ENCODE peak calls at places on chromosomes 11 and 22, in four cellular contexts. L, J, M and Y are unnamed samples. For H3K27me3, the result is how much of the 10 kb centered on the place peaks cover.

GRCh38 chr11:60946601-60947265 is 5.2 kb downstream of the SLC15A3 start:
- DNase-seq in M (no peak), J (no peak), L (no peak), Y (no peak)

GRCh38 chr11:57240757-57241156 is 3.7 kb upstream of the APLNR start:
- DNase-seq in J (peak), L (no peak), M (no peak), Y (no peak)

GRCh38 chr22:32328306-32329201 is 29.1 kb upstream of the RFPL3 start:
- DNase-seq in J (no peak), L (no peak), M (no peak), Y (no peak)

GRCh38 chr11:130544266-130544665 is 95.8 kb downstream of the ADAMTS15 start:
- DNase-seq in J (no peak), M (no peak), L (no peak), Y (no peak)

GRCh38 chr11:440065-441042 is 1.5 kb downstream of the ANO9 start:
- DNase-seq in J (no peak), M (no peak), L (peak), Y (no peak)

GRCh38 chr22:39519681-39520053 is 695 bp upstream of the ATF4 start:
- DNase-seq in J (peak), M (no peak), L (peak), Y (no peak)

GRCh38 chr11:65503923-65504670 is 5.3 kb downstream of the MALAT1 start:
- DNase-seq in J (no peak), M (peak), L (no peak), Y (no peak)

GRCh38 chr11:37259734-37260133 is 661.7 kb upstream of the RAG2 start:
- DNase-seq in J (no peak), L (no peak), M (no peak), Y (no peak)

GRCh38 chr11:43381802-43382201 is 23.1 kb downstream of the TTC17 start:
- DNase-seq in J (no peak), M (no peak), L (no peak), Y (no peak)

GRCh38 chr22:23763579-23764331 is 965 bp downstream of the C22orf15 start:
- DNase-seq in M (no peak), J (peak), L (no peak), Y (no peak)

GRCh38 chr11:34240150-34240494 is 117.7 kb downstream of the ABTB2 start:
- DNase-seq in L (no peak), J (no peak), M (no peak), Y (no peak)

GRCh38 chr11:5610446-5610845 is 14.0 kb downstream of the TRIM6 start:
- DNase-seq in L (no peak), J (no peak), M (no peak), Y (no peak)

GRCh38 chr11:105399505-105399904 is 210.4 kb upstream of the GRIA4 start:
- DNase-seq in M (no peak), L (no peak), J (no peak), Y (no peak)

GRCh38 chr11:11407065-11407737 is 54.2 kb upstream of the CSNK2A3 start:
- DNase-seq in M (no peak), L (no peak), J (no peak), Y (no peak)

GRCh38 chr11:10050561-10050960 is 243.5 kb downstream of the SBF2 start:
- DNase-seq in J (no peak), M (peak), L (no peak), Y (no peak)

GRCh38 chr11:111283945-111284481 is 14.3 kb upstream of the POU2AF3 start:
- DNase-seq in J (no peak), L (peak), M (no peak), Y (peak)

GRCh38 chr22:23394525-23395326 is 185.4 kb downstream of the IGLL1 start:
- DNase-seq in L (no peak), M (no peak), J (no peak), Y (no peak)

GRCh38 chr22:29784451-29785361 is 17.5 kb downstream of the UQCR10 start:
- DNase-seq in J (no peak), L (peak), M (no peak), Y (no peak)

GRCh38 chr11:74592063-74592440 is 330 bp upstream of the POLD3 start:
- DNase-seq in L (no peak), M (no peak), J (no peak), Y (no peak)

GRCh38 chr22:36546932-36547331 is 18.0 kb upstream of the EIF3D start:
- DNase-seq in J (no peak), M (no peak), L (no peak), Y (no peak)

GRCh38 chr11:3859373-3859881 is 4.0 kb downstream of the STIM1 start:
- DNase-seq in L (peak), J (no peak), M (no peak), Y (no peak)

GRCh38 chr11:131195801-131196517 is 174.5 kb upstream of the NTM start:
- DNase-seq in M (no peak), L (peak), J (no peak), Y (no peak)

GRCh38 chr11:75663808-75664207 is 5.0 kb downstream of the MAP6 start:
- DNase-seq in M (no peak), J (peak), L (no peak), Y (no peak)

GRCh38 chr11:105598371-105598770 is 11.5 kb upstream of the GRIA4 start:
- DNase-seq in J (no peak), L (no peak), M (no peak), Y (no peak)

GRCh38 chr11:46724088-46724487 is 5.1 kb downstream of the F2 start:
- DNase-seq in M (no peak), J (no peak), L (no peak), Y (no peak)

GRCh38 chr11:20360650-20361049 is 2.9 kb upstream of the HTATIP2 start:
- DNase-seq in L (no peak), J (no peak), M (no peak), Y (no peak)

GRCh38 chr11:44931466-44931865 is 19.2 kb downstream of the TP53I11 start:
- DNase-seq in L (no peak), M (no peak), J (peak), Y (no peak)

GRCh38 chr11:77467993-77468392 is 5.9 kb downstream of the PAK1 start:
- DNase-seq in J (peak), L (no peak), M (no peak), Y (no peak)

GRCh38 chr22:27906241-27906640 is 12.8 kb downstream of the PITPNB start:
- DNase-seq in L (no peak), M (no peak), J (no peak), Y (no peak)

GRCh38 chr11:14423633-14424032 is 64.7 kb upstream of the RRAS2 start:
- DNase-seq in L (no peak), J (no peak), M (no peak), Y (no peak)

GRCh38 chr11:12430912-12431311 is 53.5 kb downstream of the PARVA start:
- DNase-seq in J (no peak), L (peak), M (no peak), Y (peak)

GRCh38 chr11:116072776-116073175 is 568.6 kb upstream of the CADM1 start:
- DNase-seq in L (no peak), J (peak), M (no peak), Y (no peak)
- TF ChIP-seq CTCF in L (no peak), J (peak), M (no peak), Y (no peak)

DNA sequence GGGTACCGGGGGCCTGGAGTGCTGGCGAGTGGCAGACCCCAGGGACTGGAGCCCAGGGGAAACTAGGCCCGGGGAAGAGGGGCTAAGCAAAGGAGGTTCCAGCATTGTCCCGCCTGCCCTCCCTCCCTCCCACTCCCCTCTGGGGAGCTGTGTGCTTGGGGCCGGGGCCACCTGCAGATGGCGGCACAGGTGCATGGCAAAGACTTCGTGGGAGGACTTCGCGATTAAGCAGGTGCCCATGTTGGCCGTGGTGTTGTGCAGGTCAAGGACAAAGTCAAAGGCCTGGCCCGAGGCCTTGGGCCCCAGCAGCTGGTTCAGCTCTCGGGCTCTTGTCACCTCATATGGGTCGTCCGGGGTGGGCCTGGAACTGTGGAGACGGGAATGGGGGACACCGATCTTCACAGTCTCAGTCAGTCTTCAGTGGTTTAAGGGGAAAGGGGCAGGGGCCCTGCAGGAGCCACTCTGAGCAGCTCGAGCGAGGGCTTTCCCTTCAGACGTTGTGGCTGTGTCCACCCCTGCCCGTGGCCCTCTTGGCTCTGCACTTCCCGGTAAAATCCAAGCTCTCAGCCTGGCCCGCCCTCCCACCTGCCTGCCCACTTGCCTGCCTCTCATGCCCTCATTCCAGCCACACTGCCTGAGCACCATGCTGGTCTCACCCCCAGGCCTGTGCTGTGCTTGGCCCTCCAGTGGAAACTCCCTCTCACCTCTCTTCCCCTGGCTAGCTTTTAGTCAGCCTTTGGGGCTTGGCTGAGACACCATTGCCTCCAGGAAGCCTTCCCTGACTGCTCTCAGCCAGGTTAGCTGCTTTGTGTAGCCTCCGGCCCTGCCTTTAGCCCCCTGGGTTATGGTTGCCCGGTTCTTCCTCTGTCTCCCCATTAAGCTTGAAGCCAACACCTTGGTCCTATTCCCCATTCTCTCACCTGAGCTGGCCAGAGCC is 4.7 kb downstream of the ACY3 start:
- DNase-seq in L (no peak), M (peak), J (no peak), Y (no peak)
- H3K4me3 ChIP-seq in L (no peak), M (no peak), J (no peak), Y (no peak)

DNA sequence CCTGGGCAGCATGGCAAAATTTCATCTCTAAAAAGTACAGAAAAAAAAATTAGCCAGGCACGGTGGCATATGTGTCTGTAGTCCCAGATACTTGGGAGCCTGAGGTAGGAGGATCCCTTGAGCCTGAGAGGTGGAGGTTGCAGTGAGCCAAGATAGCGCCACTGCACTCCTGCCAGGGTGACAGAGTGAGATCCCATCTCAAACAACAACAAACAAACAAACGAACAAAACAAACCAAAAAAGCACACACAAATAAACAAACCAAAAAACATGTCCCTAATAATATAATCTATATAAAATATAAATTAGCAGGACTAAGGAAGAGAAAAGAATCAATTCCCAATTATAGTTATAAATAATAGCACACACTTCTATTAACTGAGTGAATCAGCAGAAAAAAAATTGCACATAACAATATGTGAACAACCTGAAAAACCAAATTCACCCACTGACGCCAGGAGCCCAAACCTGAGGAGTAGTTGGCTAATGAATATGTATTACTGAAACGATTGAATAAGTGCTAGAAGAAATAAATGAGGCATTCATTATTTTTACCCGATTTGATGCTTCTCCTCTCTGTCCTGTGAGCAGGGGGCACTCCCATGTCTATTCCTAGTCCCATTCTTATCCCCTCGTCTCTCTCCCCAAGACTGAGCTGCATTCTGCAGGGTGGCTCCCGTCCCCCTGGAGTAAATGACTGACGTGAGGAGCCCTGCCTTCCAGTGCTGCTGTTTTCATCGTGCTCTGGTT is 108.2 kb upstream of the TOP3B start:
- DNase-seq in L (no peak), J (no peak), M (no peak), Y (no peak)
- H3K27me3 ChIP-seq in L (under half), J (half or more), M (under half), Y (under half)

GRCh38 chr11:118791015-118791960 is at the start of gene DDX6:
- DNase-seq in L (peak), M (peak), J (peak), Y (peak)

GRCh38 chr11:118789501-118790356 is 1.2 kb downstream of the DDX6 start:
- DNase-seq in J (peak), L (peak), M (peak), Y (no peak)

GRCh38 chr11:118791961-118792578 is 1.1 kb upstream of the DDX6 start:
- DNase-seq in L (peak), J (peak), M (no peak), Y (no peak)

GRCh38 chr11:118792642-118793124 is 1.7 kb upstream of the DDX6 start:
- DNase-seq in L (peak), M (peak), J (peak), Y (peak)

GRCh38 chr11:118790357-118791014 is 478 bp downstream of the DDX6 start:
- DNase-seq in J (peak), M (no peak), L (peak), Y (peak)
- TF ChIP-seq CTCF in J (peak), M (peak), L (no peak), Y (peak)

GRCh38 chr22:50304528-50305392 is 2.7 kb downstream of the PLXNB2 start:
- DNase-seq in L (peak), M (no peak), J (no peak), Y (no peak)
- H3K4me3 ChIP-seq in L (peak), M (no peak), J (no peak), Y (peak)

GRCh38 chr11:8263109-8263768 is 439 bp downstream of the LMO1 start:
- DNase-seq in L (no peak), M (no peak), J (peak), Y (no peak)

GRCh38 chr11:8262552-8263108 is 1.0 kb downstream of the LMO1 start:
- DNase-seq in J (peak), L (no peak), M (no peak), Y (no peak)

GRCh38 chr11:8260202-8260996 is 3.3 kb downstream of the LMO1 start:
- DNase-seq in J (no peak), M (no peak), L (no peak), Y (no peak)

GRCh38 chr11:8261316-8261715 is 2.4 kb downstream of the LMO1 start:
- DNase-seq in M (no peak), L (no peak), J (no peak), Y (no peak)

GRCh38 chr11:8261921-8262551 is 1.6 kb downstream of the LMO1 start:
- DNase-seq in M (no peak), J (no peak), L (no peak), Y (no peak)
- H3K27me3 ChIP-seq in M (under half), J (half or more), L (under half), Y (half or more)

GRCh38 chr11:79059171-79059570 is 381.7 kb downstream of the TENM4 start:
- DNase-seq in M (no peak), L (no peak), J (no peak), Y (no peak)

GRCh38 chr11:79052539-79052938 is 388.3 kb downstream of the TENM4 start:
- DNase-seq in M (peak), J (peak), L (no peak), Y (no peak)

GRCh38 chr11:79054636-79055035 is 386.2 kb downstream of the TENM4 start:
- DNase-seq in M (no peak), J (no peak), L (no peak), Y (no peak)

GRCh38 chr11:79060081-79060480 is 380.7 kb downstream of the TENM4 start:
- DNase-seq in M (no peak), L (no peak), J (no peak), Y (no peak)

GRCh38 chr11:79055866-79056632 is 384.8 kb downstream of the TENM4 start:
- DNase-seq in M (no peak), L (no peak), J (no peak), Y (peak)
- TF ChIP-seq CTCF in M (no peak), L (no peak), J (peak), Y (peak)

GRCh38 chr11:92225206-92225562 is 566 bp downstream of the FAT3 start:
- DNase-seq in M (no peak), L (no peak), J (peak), Y (no peak)

GRCh38 chr11:92227954-92228935 is 3.6 kb downstream of the FAT3 start:
- DNase-seq in L (no peak), M (no peak), J (peak), Y (no peak)

GRCh38 chr11:92225563-92226308 is 1.1 kb downstream of the FAT3 start:
- DNase-seq in J (peak), L (peak), M (no peak), Y (no peak)

GRCh38 chr11:92227233-92227593 is 2.6 kb downstream of the FAT3 start:
- DNase-seq in J (peak), L (no peak), M (no peak), Y (no peak)

GRCh38 chr11:92226331-92227232 is 2.0 kb downstream of the FAT3 start:
- DNase-seq in L (no peak), J (peak), M (no peak), Y (no peak)
- H3K4me3 ChIP-seq in L (no peak), J (peak), M (no peak), Y (peak)